ENCODE peak calls at places on chromosomes 1 and 21, in eight cellular contexts. J is fibroblast of pulmonary artery, D is OCI-LY7, W is osteoblast, Z is ovary, E is prostate gland, N is endodermal cell, V is mucosa of descending colon. I is an unnamed sample.
A peak's percentile ranks its signal among the peaks of the same experiment; 100 is the strongest.

GRCh38 chr1:8705104-8705503 is 112.3 kb downstream of the RERE start:
- DNase-seq in E (peak; percentile 22), J (no peak), D (no peak), V (no peak), W (no peak), N (peak; percentile 66), Z (no peak), I (no peak)

GRCh38 chr1:26915204-26915842 is 1.5 kb upstream of the NR0B2 start:
- DNase-seq in W (no peak), J (no peak), E (no peak), D (no peak), N (no peak), Z (no peak), V (no peak), I (no peak)

GRCh38 chr1:96878640-96879039 is 157.1 kb downstream of the PTBP2 start:
- DNase-seq in J (no peak), Z (no peak), V (no peak), W (no peak), D (no peak), N (no peak), E (no peak), I (no peak)

GRCh38 chr1:108559215-108560142 is at the start of gene EEIG2:
- DNase-seq in D (peak; percentile 96), Z (peak; percentile 77), E (peak; percentile 68), W (peak; percentile 99), J (peak; percentile 89), N (peak; percentile 96), V (peak; percentile 92), I (peak; percentile 43)

GRCh38 chr1:60989745-60990718 is 92.3 kb upstream of the NFIA start:
- DNase-seq in Z (peak; percentile 32), N (no peak), D (no peak), E (no peak), V (no peak), W (peak; percentile 86), J (peak; percentile 79), I (no peak)

GRCh38 chr1:19738106-19738505 is 61.6 kb downstream of the TMCO4 start:
- DNase-seq in D (no peak), N (no peak), Z (no peak), V (no peak), E (no peak), J (no peak), W (no peak), I (peak; percentile 22)

GRCh38 chr21:39452207-39452964 is 616 bp downstream of the SH3BGR start:
- DNase-seq in J (peak; percentile 80), W (peak; percentile 44), E (no peak), N (no peak), Z (no peak), D (no peak), V (no peak), I (no peak)

GRCh38 chr21:34707876-34708325 is 39.1 kb downstream of the CLIC6 start:
- DNase-seq in E (no peak), W (no peak), V (no peak), D (peak; percentile 31), J (no peak), Z (no peak), N (no peak), I (no peak)

GRCh38 chr1:1833916-1834325 is 55.7 kb upstream of the NADK start:
- DNase-seq in Z (no peak), E (no peak), W (peak; percentile 57), J (no peak), N (no peak), D (peak; percentile 98), V (no peak), I (no peak)

GRCh38 chr1:243508303-243508713 is 252.5 kb downstream of the SDCCAG8 start:
- DNase-seq in V (peak; percentile 53), Z (no peak), W (no peak), J (no peak), D (no peak), N (peak; percentile 52), E (no peak), I (no peak)

GRCh38 chr1:183070923-183071618 is 47.9 kb downstream of the LAMC1 start:
- DNase-seq in Z (no peak), W (no peak), E (no peak), D (peak; percentile 75), J (peak; percentile 78), V (no peak), N (no peak), I (no peak)

GRCh38 chr21:41709965-41710822 is 56.7 kb downstream of the RIPK4 start:
- DNase-seq in D (no peak), V (no peak), E (no peak), N (no peak), Z (no peak), J (no peak), W (no peak), I (no peak)

GRCh38 chr1:198001776-198002408 is 84.7 kb downstream of the LHX9 start:
- DNase-seq in E (no peak), V (no peak), Z (no peak), J (no peak), N (no peak), W (no peak), D (no peak), I (no peak)

GRCh38 chr1:201470581-201470980 is 1.6 kb upstream of the PHLDA3 start:
- DNase-seq in Z (no peak), V (no peak), J (no peak), E (no peak), N (no peak), W (peak; percentile 63), D (no peak), I (no peak)

DNA sequence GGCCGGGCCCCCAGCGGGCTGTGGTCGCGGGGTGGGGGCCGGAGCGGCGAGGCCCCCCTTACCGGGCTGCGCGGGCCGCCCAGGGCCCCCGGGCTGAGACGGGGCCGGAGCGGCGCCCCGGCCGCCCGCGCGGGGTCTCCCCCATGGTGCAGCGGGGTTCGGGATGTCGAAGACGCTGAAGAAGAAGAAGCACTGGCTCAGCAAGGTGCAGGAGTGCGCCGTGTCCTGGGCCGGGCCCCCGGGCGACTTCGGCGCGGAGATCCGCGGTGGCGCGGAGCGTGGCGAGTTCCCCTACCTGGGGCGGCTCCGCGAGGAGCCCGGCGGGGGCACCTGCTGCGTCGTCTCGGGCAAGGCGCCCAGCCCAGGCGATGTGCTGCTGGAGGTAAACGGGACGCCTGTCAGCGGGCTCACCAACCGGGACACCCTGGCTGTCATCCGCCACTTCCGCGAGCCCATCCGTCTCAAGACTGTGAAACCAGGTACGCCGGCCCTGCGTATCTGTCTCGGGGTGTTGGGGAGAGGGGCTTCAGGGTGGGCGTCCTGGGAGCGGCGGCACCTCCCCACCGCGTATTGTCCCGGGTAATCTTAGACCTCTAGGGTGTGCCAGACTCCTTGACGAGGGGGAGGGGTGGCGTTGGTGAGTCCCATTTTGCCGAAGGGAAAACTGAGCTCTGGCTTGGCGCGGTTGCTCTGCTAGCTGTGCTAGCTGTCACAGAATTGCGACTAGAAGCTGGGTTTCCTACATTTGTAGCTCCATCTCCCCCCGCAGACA is 742 bp downstream of the MAGI3 start:
- DNase-seq in N (peak; percentile 81), J (peak; percentile 41), E (peak; percentile 60), Z (peak; percentile 40), V (peak; percentile 75), D (peak; percentile 53), W (peak; percentile 76), I (peak; percentile 31)
- TF ChIP-seq CTCF in N (no peak), J (no peak), E (no peak), Z (no peak), V (no peak), D (no peak), W (no peak), I (peak; percentile 37)

GRCh38 chr1:169115891-169116585 is 9.5 kb downstream of the ATP1B1 start:
- DNase-seq in N (no peak), V (peak; percentile 78), J (peak; percentile 17), D (peak; percentile 28), E (peak; percentile 55), Z (no peak), W (no peak), I (no peak)
- H3K4me3 ChIP-seq in N (no peak overlapping the region), V (no peak overlapping the region), J (no peak overlapping the region), D (no peak overlapping the region), E (no peak overlapping the region), Z (no peak overlapping the region), W (no peak overlapping the region), I (no peak overlapping the region)

GRCh38 chr1:38151399-38151798 is 104.8 kb upstream of the POU3F1 start:
- DNase-seq in E (no peak), V (no peak), W (no peak), D (peak; percentile 59), N (no peak), Z (no peak), J (no peak), I (no peak)

GRCh38 chr1:38154089-38154470 is 107.5 kb upstream of the POU3F1 start:
- DNase-seq in N (no peak), E (no peak), Z (no peak), D (no peak), J (no peak), W (no peak), V (no peak), I (no peak)

GRCh38 chr1:38153426-38154088 is 107.0 kb upstream of the POU3F1 start:
- DNase-seq in V (no peak), N (no peak), J (no peak), E (no peak), Z (no peak), D (no peak), W (no peak), I (no peak)

GRCh38 chr1:38152351-38153082 is 105.9 kb upstream of the POU3F1 start:
- DNase-seq in E (no peak), V (no peak), N (no peak), J (no peak), Z (no peak), D (peak; percentile 57), W (no peak), I (peak; percentile 50)
- TF ChIP-seq CTCF in E (no peak), V (no peak), N (peak; percentile 33), J (no peak), Z (no peak), D (peak; percentile 68), W (peak; percentile 16), I (peak; percentile 46)

GRCh38 chr1:83742446-83742845 is 256.5 kb downstream of the TTLL7 start:
- DNase-seq in J (no peak), V (no peak), N (no peak), E (no peak), D (no peak), W (no peak), Z (no peak), I (no peak)

GRCh38 chr1:83741348-83741747 is 257.6 kb downstream of the TTLL7 start:
- DNase-seq in E (no peak), V (no peak), Z (no peak), J (no peak), N (no peak), W (no peak), D (no peak), I (no peak)

GRCh38 chr1:83741751-83742150 is 257.2 kb downstream of the TTLL7 start:
- DNase-seq in J (no peak), N (no peak), W (no peak), E (no peak), V (no peak), D (no peak), Z (no peak), I (no peak)

GRCh38 chr1:83747853-83748482 is 251.0 kb downstream of the TTLL7 start:
- DNase-seq in W (no peak), E (no peak), D (no peak), V (no peak), N (no peak), J (no peak), Z (no peak), I (no peak)

DNA sequence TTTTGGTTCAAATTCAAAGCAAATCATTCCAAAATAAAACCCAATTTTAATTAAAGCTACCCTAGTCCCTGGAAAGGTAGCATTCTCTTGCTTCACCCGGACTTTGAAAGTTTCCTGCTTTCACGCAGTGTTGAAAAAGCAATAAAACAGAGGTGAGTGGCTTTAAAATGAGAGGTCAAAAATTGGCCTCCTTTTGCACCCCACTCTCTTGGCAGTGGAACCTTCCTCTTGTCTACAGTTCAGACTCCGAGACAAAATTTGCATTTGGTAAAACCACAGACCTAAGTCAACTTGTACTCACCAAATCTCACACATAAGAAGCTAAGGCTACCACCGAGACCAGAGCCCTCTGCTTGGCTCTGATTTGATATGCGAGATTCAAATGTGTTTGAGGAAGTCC is 252.7 kb downstream of the TTLL7 start:
- DNase-seq in N (no peak), D (peak; percentile 71), E (no peak), Z (no peak), V (no peak), J (no peak), W (no peak), I (no peak)
- H3K4me3 ChIP-seq in N (no peak overlapping the region), D (peak overlapping the region; percentile 31), E (no peak overlapping the region), Z (no peak overlapping the region), V (no peak overlapping the region), J (no peak overlapping the region), W (no peak overlapping the region), I (no peak overlapping the region)